ENCODE peak calls at places on chromosomes 13 and 19, in four cellular contexts. X is heart right ventricle, V is astrocyte, K is SJSA1. D is an unnamed sample.

GRCh38 chr13:33197551-33197971 is 88.0 kb downstream of the STARD13 start:
- DNase-seq in X (no peak), K (no peak), V (no peak), D (no peak)

GRCh38 chr19:21158523-21159135 is 16.8 kb downstream of the ZNF431 start:
- DNase-seq in X (no peak), V (peak; percentile 72), K (no peak), D (no peak)

GRCh38 chr13:97275775-97276501 is 53.8 kb downstream of the MBNL2 start:
- DNase-seq in K (no peak), V (no peak), X (no peak), D (no peak)

GRCh38 chr13:80276371-80277289 is 64.3 kb downstream of the SPRY2 start:
- DNase-seq in X (no peak), V (peak; percentile 71), K (no peak), D (no peak)

GRCh38 chr19:11244846-11245589 is 5.6 kb downstream of the ANGPTL8 start:
- DNase-seq in V (no peak), X (no peak), K (no peak), D (no peak)

GRCh38 chr19:2607712-2608601 is 94.5 kb downstream of the GNG7 start:
- DNase-seq in K (no peak), V (no peak), X (no peak), D (no peak)

GRCh38 chr13:57583529-57583928 is 48.0 kb upstream of the PCDH17 start:
- DNase-seq in K (no peak), X (no peak), V (no peak), D (no peak)

GRCh38 chr19:2841858-2842574 is 741 bp downstream of the ZNF555 start:
- DNase-seq in V (no peak), X (peak; percentile 31), K (no peak), D (no peak)

GRCh38 chr13:53343345-53343744 is 314.7 kb downstream of the OLFM4 start:
- DNase-seq in K (no peak), V (no peak), X (no peak), D (no peak)

GRCh38 chr19:43465468-43466120 is at the start of gene LYPD3:
- DNase-seq in X (peak; percentile 18), V (no peak), K (no peak), D (peak; percentile 75)

GRCh38 chr13:68064371-68064770 is 834.2 kb upstream of the PCDH9 start:
- DNase-seq in V (no peak), X (no peak), K (no peak), D (no peak)

GRCh38 chr13:75217949-75218348 is 264.0 kb downstream of the TBC1D4 start:
- DNase-seq in X (no peak), V (peak; percentile 77), K (no peak), D (no peak)

GRCh38 chr13:33262554-33262953 is 23.0 kb downstream of the STARD13 start:
- DNase-seq in X (no peak), V (no peak), K (no peak), D (no peak)

GRCh38 chr13:39602277-39602613 is 748 bp downstream of the LHFPL6 start:
- DNase-seq in X (no peak), V (no peak), K (no peak), D (no peak)

GRCh38 chr13:107867701-107868661 is 347.4 kb downstream of the LIG4 start:
- DNase-seq in K (peak; percentile 66), V (peak; percentile 32), X (peak; percentile 6), D (no peak)

GRCh38 chr19:58519087-58519354 is 589 bp downstream of the ZBTB45 start:
- DNase-seq in X (peak; percentile 62), V (peak; percentile 60), K (peak; percentile 79), D (peak; percentile 71)

GRCh38 chr13:75357576-75358295 is 124.2 kb downstream of the TBC1D4 start:
- DNase-seq in K (peak; percentile 84), V (peak; percentile 56), X (no peak), D (peak; percentile 52)

GRCh38 chr19:13637664-13638063 is 126.7 kb upstream of the MRI1 start:
- DNase-seq in V (no peak), X (no peak), K (peak; percentile 44), D (no peak)

GRCh38 chr13:113162783-113163685 is 4.6 kb downstream of the PROZ start:
- DNase-seq in K (no peak), V (no peak), X (no peak), D (no peak)

GRCh38 chr13:21402586-21403307 is 56.4 kb downstream of the ZDHHC20 start:
- DNase-seq in X (no peak), V (peak; percentile 29), K (no peak), D (no peak)

GRCh38 chr13:46354143-46355087 is 32.6 kb downstream of the RUBCNL start:
- DNase-seq in K (peak; percentile 56), X (no peak), V (peak; percentile 97), D (no peak)

GRCh38 chr13:100657881-100658315 is 16.7 kb downstream of the TMTC4 start:
- DNase-seq in K (no peak), X (no peak), V (no peak), D (no peak)

GRCh38 chr19:40803857-40804782 is 5.1 kb downstream of the EGLN2 start:
- DNase-seq in V (no peak), K (no peak), X (peak; percentile 61), D (no peak)

GRCh38 chr13:102536695-102537485 is 59.9 kb upstream of the TPP2 start:
- DNase-seq in K (no peak), V (no peak), X (no peak), D (no peak)

GRCh38 chr13:66994498-66995365 is 235.4 kb downstream of the PCDH9 start:
- DNase-seq in V (no peak), X (no peak), K (no peak), D (no peak)

GRCh38 chr13:21344662-21345176 is 114.4 kb downstream of the ZDHHC20 start:
- DNase-seq in X (no peak), V (no peak), K (no peak), D (no peak)

GRCh38 chr13:112117258-112117954 is 50.5 kb downstream of the SOX1 start:
- DNase-seq in V (no peak), K (peak; percentile 46), X (no peak), D (no peak)

GRCh38 chr19:29590278-29590677 is 15.8 kb upstream of the POP4 start:
- DNase-seq in V (no peak), X (no peak), K (no peak), D (no peak)

GRCh38 chr19:33420821-33421220 is 47.3 kb downstream of the CEBPG start:
- DNase-seq in V (no peak), X (no peak), K (no peak), D (no peak)

GRCh38 chr19:49513746-49514118 is 1.3 kb downstream of the FCGRT start:
- DNase-seq in V (no peak), X (no peak), K (no peak), D (no peak)

GRCh38 chr13:26707122-26708006 is 53.2 kb downstream of the GPR12 start:
- DNase-seq in K (no peak), X (no peak), V (peak; percentile 16), D (peak; percentile 57)

GRCh38 chr19:1000095-1000494 is at the start of gene GRIN3B:
- DNase-seq in V (no peak), K (peak; percentile 66), X (peak; percentile 50), D (no peak)

GRCh38 chr13:48489003-48489402 is 43.9 kb downstream of the RCBTB2 start:
- DNase-seq in X (no peak), V (no peak), K (no peak), D (no peak)

GRCh38 chr13:48489666-48490065 is 43.2 kb downstream of the RCBTB2 start:
- DNase-seq in K (no peak), X (no peak), V (no peak), D (no peak)

GRCh38 chr13:48486362-48486761 is 46.5 kb downstream of the RCBTB2 start:
- DNase-seq in V (no peak), X (no peak), K (no peak), D (no peak)

GRCh38 chr13:48486836-48487235 is 46.0 kb downstream of the RCBTB2 start:
- DNase-seq in K (no peak), V (no peak), X (no peak), D (no peak)

DNA sequence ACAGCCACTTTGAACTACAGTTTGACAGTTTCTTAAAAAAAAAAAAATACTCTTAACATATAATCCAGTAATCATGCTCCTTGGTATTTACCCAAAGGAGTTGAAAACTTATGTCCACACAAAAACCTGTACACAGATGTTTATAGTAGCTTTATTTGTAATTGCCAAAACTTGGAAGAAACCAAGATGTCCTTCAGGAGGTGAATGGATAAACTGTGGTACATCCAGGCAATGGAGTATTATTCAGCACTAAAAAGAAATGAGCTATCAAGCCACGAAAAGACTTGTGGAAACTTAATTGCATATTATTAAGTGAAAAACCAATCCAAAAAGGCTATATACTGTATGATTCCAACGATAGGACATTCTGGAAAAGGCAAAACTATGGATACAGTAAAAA is 44.9 kb downstream of the RCBTB2 start:
- DNase-seq in V (no peak), K (no peak), X (no peak), D (no peak)
- H3K4me1 ChIP-seq in V (no peaks in the 10 kb centered on the region), K (no peaks in the 10 kb centered on the region), X (peaks cover 9% of the 10 kb centered on the region), D (no peaks in the 10 kb centered on the region)

GRCh38 chr13:32086366-32086765 is 54.8 kb downstream of the FRY start:
- DNase-seq in K (no peak), X (no peak), V (no peak), D (no peak)
- H3K4me1 ChIP-seq in K (peaks cover 19% of the 10 kb centered on the region), X (no peaks in the 10 kb centered on the region), V (peaks cover 10% of the 10 kb centered on the region), D (no peaks in the 10 kb centered on the region)

GRCh38 chr19:50551713-50552187 is 16.5 kb downstream of the LRRC4B start:
- DNase-seq in X (no peak), V (no peak), K (no peak), D (no peak)

GRCh38 chr19:50554212-50554611 is 14.0 kb downstream of the LRRC4B start:
- DNase-seq in K (no peak), X (no peak), V (no peak), D (no peak)

GRCh38 chr19:50555033-50555432 is 13.2 kb downstream of the LRRC4B start:
- DNase-seq in K (no peak), V (no peak), X (no peak), D (no peak)

GRCh38 chr19:50552540-50552939 is 15.7 kb downstream of the LRRC4B start:
- DNase-seq in K (no peak), V (no peak), X (no peak), D (no peak)

GRCh38 chr19:50553134-50553703 is 15.0 kb downstream of the LRRC4B start:
- DNase-seq in K (no peak), V (no peak), X (no peak), D (no peak)
- H3K4me1 ChIP-seq in K (peaks cover 3% of the 10 kb centered on the region), V (peaks cover 3% of the 10 kb centered on the region), X (peaks cover 12% of the 10 kb centered on the region), D (peaks cover 10% of the 10 kb centered on the region)

DNA sequence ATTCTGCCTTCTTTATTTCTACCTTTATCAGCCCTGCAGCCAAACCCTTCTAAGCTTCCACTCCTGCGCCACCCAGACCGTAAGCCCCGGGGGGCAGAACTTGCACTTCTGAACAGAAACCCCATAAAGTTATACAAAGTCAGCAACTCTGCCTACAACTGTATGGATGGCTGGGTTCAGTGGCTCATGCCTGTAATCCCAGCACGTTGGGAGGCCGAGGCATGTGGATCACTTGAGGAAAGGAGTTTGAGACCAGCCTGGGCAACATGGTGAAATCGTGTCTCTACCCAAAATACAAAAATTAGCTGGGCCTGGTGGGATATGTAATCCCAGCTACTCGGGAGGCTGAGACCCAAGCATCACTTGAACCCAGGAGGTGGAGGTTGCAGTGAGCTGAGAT is 10.4 kb downstream of the RANBP3 start:
- DNase-seq in X (no peak), K (no peak), V (no peak), D (no peak)
- H3K4me1 ChIP-seq in X (peaks cover 62% of the 10 kb centered on the region), K (peaks cover 10% of the 10 kb centered on the region), V (peaks cover 16% of the 10 kb centered on the region), D (peaks cover 45% of the 10 kb centered on the region)

D was measured in adrenal gland.